ENCODE peak calls at places on chromosomes 4 and X, in ten cellular contexts. C is stimulated activated CD8-positive, alpha-beta memory T cell treated with anti-CD3 and anti-CD28 coated beads, Interleukin-7, amount 100 ng/mL, for 48 hours; N is suprapubic skin; J is HEK293T; M is activated CD4-positive, alpha-beta T cell treated with anti-CD3 and anti-CD28 coated beads for 48 hours; V is activated CD8-positive, alpha-beta memory T cell treated with anti-CD3 and anti-CD28 coated beads for 48 hours; D is M059J; U is EH; T is stromal cell of bone marrow; R is type B pancreatic cell. G is an unnamed sample.
A peak's percentile ranks its signal among the peaks of the same experiment; 100 is the strongest.

GRCh38 chrX:24899391-24899790 is 116.4 kb downstream of the ARX start:
- DNase-seq in M (no peak), J (no peak), T (no peak), D (no peak), U (no peak), N (no peak), R (no peak), V (no peak), C (no peak), G (no peak)

GRCh38 chr4:146113171-146113570 is 62.3 kb upstream of the LSM6 start:
- DNase-seq in R (no peak), N (no peak), M (no peak), U (no peak), D (no peak), C (no peak), T (no peak), J (no peak), V (no peak), G (no peak)

GRCh38 chr4:101277661-101278060 is 69.7 kb downstream of the PPP3CA start:
- DNase-seq in T (no peak), N (no peak), U (peak; percentile 83), J (no peak), V (no peak), C (no peak), M (no peak), R (no peak), D (peak; percentile 34), G (no peak)

GRCh38 chr4:184647391-184648101 is 1.7 kb downstream of the CASP3 start:
- DNase-seq in R (no peak), U (peak; percentile 50), M (no peak), J (no peak), N (no peak), D (peak; percentile 32), V (no peak), C (no peak), T (no peak), G (no peak)

GRCh38 chr4:3042226-3042625 is 32.1 kb downstream of the HTT-AS start:
- DNase-seq in M (no peak), J (no peak), C (no peak), N (no peak), V (no peak), D (no peak), U (no peak), T (no peak), R (no peak), G (no peak)

GRCh38 chr4:128347175-128347868 is 59.7 kb upstream of the PGRMC2 start:
- DNase-seq in U (peak; percentile 30), M (no peak), V (no peak), R (no peak), N (no peak), T (no peak), D (no peak), C (no peak), J (no peak), G (no peak)

GRCh38 chrX:104324871-104325585 is 70.3 kb upstream of the ESX1 start:
- DNase-seq in R (no peak), T (no peak), D (peak; percentile 59), N (no peak), M (no peak), V (no peak), C (no peak), U (peak; percentile 37), J (no peak), G (no peak)

GRCh38 chr4:78584863-78585576 is 33.5 kb downstream of the ANXA3 start:
- DNase-seq in N (no peak), R (no peak), D (no peak), J (no peak), T (no peak), U (peak; percentile 42), C (no peak), M (no peak), V (no peak), G (no peak)

GRCh38 chrX:131763674-131764073 is 219.8 kb downstream of the OR13H1 start:
- DNase-seq in R (no peak), N (no peak), T (no peak), J (peak; percentile 58), D (peak; percentile 33), M (no peak), V (no peak), U (no peak), C (peak; percentile 20), G (peak; percentile 91)

GRCh38 chr4:149790172-149790907 is 25.3 kb downstream of the IQCM start:
- DNase-seq in V (no peak), U (peak; percentile 51), N (no peak), R (no peak), T (no peak), D (peak; percentile 44), M (no peak), J (no peak), C (no peak), G (no peak)

GRCh38 chr4:104966349-104967033 is 180.2 kb upstream of the TET2 start:
- DNase-seq in R (no peak), C (no peak), T (no peak), V (no peak), D (peak; percentile 4), M (peak; percentile 37), J (no peak), U (no peak), N (no peak), G (no peak)

GRCh38 chr4:41878991-41879491 is 56.2 kb upstream of the TMEM33 start:
- DNase-seq in C (no peak), D (no peak), M (no peak), T (no peak), V (no peak), J (no peak), R (no peak), N (no peak), U (no peak), G (no peak)

GRCh38 chr4:143089291-143089690 is 95.4 kb upstream of the USP38 start:
- DNase-seq in U (no peak), R (no peak), D (no peak), N (no peak), M (no peak), C (no peak), T (no peak), V (no peak), J (no peak), G (no peak)

GRCh38 chr4:98421106-98421505 is 159.9 kb downstream of the RAP1GDS1 start:
- DNase-seq in U (peak; percentile 91), J (no peak), T (no peak), N (no peak), V (no peak), D (peak; percentile 53), R (no peak), M (no peak), C (no peak), G (no peak)

GRCh38 chr4:176584031-176584430 is 208.7 kb downstream of the VEGFC start:
- DNase-seq in C (no peak), T (no peak), J (no peak), U (peak; percentile 65), R (no peak), V (no peak), N (no peak), M (no peak), D (peak; percentile 52), G (no peak)

GRCh38 chr4:25536577-25537325 is 118.9 kb upstream of the SLC34A2 start:
- DNase-seq in U (no peak), R (no peak), J (no peak), M (no peak), D (no peak), V (no peak), C (no peak), T (no peak), N (no peak), G (no peak)

GRCh38 chr4:99763635-99764101 is 53.0 kb upstream of the DAPP1 start:
- DNase-seq in U (peak; percentile 89), M (peak; percentile 50), V (no peak), D (peak; percentile 93), T (peak; percentile 94), R (no peak), J (no peak), C (no peak), N (no peak), G (no peak)

GRCh38 chr4:152715076-152715475 is 35.3 kb upstream of the TMEM154 start:
- DNase-seq in N (no peak), M (no peak), D (no peak), U (no peak), J (no peak), C (no peak), V (no peak), R (no peak), T (no peak), G (no peak)

G was measured in breast epithelium.